ENCODE peak calls at places on chromosomes 4 and X, in ten cellular contexts. One of them, this sample, is unnamed.

GRCh38 chrX:123088331-123088730 is 95.7 kb upstream of the GRIA3 start:
- DNase-seq in GM23338: no peak
- DNase-seq in mammary epithelial cell: peak
- DNase-seq in H9: no peak
- DNase-seq in MM.1S: no peak
- DNase-seq in PC-9: no peak
- DNase-seq in IMR-90: no peak
- DNase-seq in SK-N-SH: no peak
- DNase-seq in astrocyte: no peak
- DNase-seq in HCT116: no peak
- DNase-seq in this sample: peak

GRCh38 chr4:13545394-13545808 is 1.1 kb upstream of the NKX3-2 start:
- DNase-seq in GM23338: no peak
- DNase-seq in mammary epithelial cell: no peak
- DNase-seq in H9: no peak
- DNase-seq in MM.1S: no peak
- DNase-seq in PC-9: no peak
- DNase-seq in IMR-90: no peak
- DNase-seq in SK-N-SH: no peak
- DNase-seq in astrocyte: no peak
- DNase-seq in HCT116: no peak
- DNase-seq in this sample: no peak

GRCh38 chrX:139304471-139304870 is 226.1 kb upstream of the F9 start:
- DNase-seq in GM23338: no peak
- DNase-seq in mammary epithelial cell: peak
- DNase-seq in H9: no peak
- DNase-seq in MM.1S: no peak
- DNase-seq in PC-9: no peak
- DNase-seq in IMR-90: no peak
- DNase-seq in SK-N-SH: no peak
- DNase-seq in astrocyte: peak
- DNase-seq in HCT116: no peak
- DNase-seq in this sample: no peak

GRCh38 chr4:170979736-170980135 is 833.5 kb upstream of the GALNTL6 start:
- DNase-seq in GM23338: no peak
- DNase-seq in mammary epithelial cell: peak
- DNase-seq in H9: peak
- DNase-seq in MM.1S: no peak
- DNase-seq in PC-9: no peak
- DNase-seq in IMR-90: no peak
- DNase-seq in SK-N-SH: no peak
- DNase-seq in astrocyte: peak
- DNase-seq in HCT116: no peak
- DNase-seq in this sample: no peak

GRCh38 chr4:60683953-60684352 is 516.2 kb upstream of the ADGRL3 start:
- DNase-seq in GM23338: no peak
- DNase-seq in mammary epithelial cell: peak
- DNase-seq in H9: no peak
- DNase-seq in MM.1S: no peak
- DNase-seq in PC-9: no peak
- DNase-seq in IMR-90: peak
- DNase-seq in SK-N-SH: no peak
- DNase-seq in astrocyte: peak
- DNase-seq in HCT116: no peak
- DNase-seq in this sample: peak

GRCh38 chr4:142406051-142406549 is 440.0 kb downstream of the INPP4B start:
- DNase-seq in GM23338: peak
- DNase-seq in mammary epithelial cell: peak
- DNase-seq in H9: peak
- DNase-seq in MM.1S: peak
- DNase-seq in PC-9: peak
- DNase-seq in IMR-90: no peak
- DNase-seq in SK-N-SH: no peak
- DNase-seq in astrocyte: peak
- DNase-seq in HCT116: no peak
- DNase-seq in this sample: peak

GRCh38 chr4:133156556-133156955 is 7.5 kb downstream of the PCDH10 start:
- DNase-seq in GM23338: no peak
- DNase-seq in mammary epithelial cell: no peak
- DNase-seq in H9: no peak
- DNase-seq in MM.1S: no peak
- DNase-seq in PC-9: no peak
- DNase-seq in IMR-90: no peak
- DNase-seq in SK-N-SH: no peak
- DNase-seq in astrocyte: no peak
- DNase-seq in HCT116: no peak
- DNase-seq in this sample: no peak

GRCh38 chrX:109793191-109793590 is 60.1 kb upstream of the ACSL4 start:
- DNase-seq in GM23338: peak
- DNase-seq in mammary epithelial cell: peak
- DNase-seq in H9: no peak
- DNase-seq in MM.1S: no peak
- DNase-seq in PC-9: no peak
- DNase-seq in IMR-90: no peak
- DNase-seq in SK-N-SH: no peak
- DNase-seq in astrocyte: no peak
- DNase-seq in HCT116: no peak
- DNase-seq in this sample: no peak

GRCh38 chr4:70511365-70511764 is 7.0 kb upstream of the AMTN start:
- DNase-seq in GM23338: no peak
- DNase-seq in mammary epithelial cell: no peak
- DNase-seq in H9: no peak
- DNase-seq in MM.1S: no peak
- DNase-seq in PC-9: no peak
- DNase-seq in IMR-90: no peak
- DNase-seq in SK-N-SH: no peak
- DNase-seq in astrocyte: no peak
- DNase-seq in HCT116: no peak
- DNase-seq in this sample: no peak

GRCh38 chrX:106608016-106608415 is 3.8 kb upstream of the RADX start:
- DNase-seq in GM23338: peak
- DNase-seq in mammary epithelial cell: peak
- DNase-seq in H9: no peak
- DNase-seq in MM.1S: no peak
- DNase-seq in PC-9: no peak
- DNase-seq in IMR-90: no peak
- DNase-seq in SK-N-SH: no peak
- DNase-seq in astrocyte: no peak
- DNase-seq in HCT116: no peak
- DNase-seq in this sample: no peak

GRCh38 chr4:183140911-183141320 is 41.9 kb downstream of the WWC2 start:
- DNase-seq in GM23338: no peak
- DNase-seq in mammary epithelial cell: peak
- DNase-seq in H9: no peak
- DNase-seq in MM.1S: no peak
- DNase-seq in PC-9: no peak
- DNase-seq in IMR-90: peak
- DNase-seq in SK-N-SH: no peak
- DNase-seq in astrocyte: peak
- DNase-seq in HCT116: no peak
- DNase-seq in this sample: peak

GRCh38 chr4:150090836-150091235 is 12.6 kb downstream of the DCLK2 start:
- DNase-seq in GM23338: no peak
- DNase-seq in mammary epithelial cell: no peak
- DNase-seq in H9: no peak
- DNase-seq in MM.1S: no peak
- DNase-seq in PC-9: no peak
- DNase-seq in IMR-90: peak
- DNase-seq in SK-N-SH: no peak
- DNase-seq in astrocyte: peak
- DNase-seq in HCT116: no peak
- DNase-seq in this sample: no peak

GRCh38 chr4:122819708-122820449 is 6.8 kb upstream of the FGF2 start:
- DNase-seq in GM23338: no peak
- DNase-seq in mammary epithelial cell: peak
- DNase-seq in H9: no peak
- DNase-seq in MM.1S: no peak
- DNase-seq in PC-9: no peak
- DNase-seq in IMR-90: peak
- DNase-seq in SK-N-SH: no peak
- DNase-seq in astrocyte: peak
- DNase-seq in HCT116: no peak
- DNase-seq in this sample: peak

GRCh38 chrX:6228720-6229119 is at the start of gene NLGN4X:
- DNase-seq in GM23338: peak
- DNase-seq in mammary epithelial cell: no peak
- DNase-seq in H9: peak
- DNase-seq in MM.1S: no peak
- DNase-seq in PC-9: no peak
- DNase-seq in IMR-90: no peak
- DNase-seq in SK-N-SH: peak
- DNase-seq in astrocyte: peak
- DNase-seq in HCT116: no peak
- DNase-seq in this sample: no peak

GRCh38 chr4:182699825-182700224 is 217.4 kb downstream of the DCTD start:
- DNase-seq in GM23338: no peak
- DNase-seq in mammary epithelial cell: no peak
- DNase-seq in H9: no peak
- DNase-seq in MM.1S: no peak
- DNase-seq in PC-9: no peak
- DNase-seq in IMR-90: peak
- DNase-seq in SK-N-SH: no peak
- DNase-seq in astrocyte: no peak
- DNase-seq in HCT116: no peak
- DNase-seq in this sample: no peak

GRCh38 chr4:82906469-82906868 is 5.9 kb downstream of the THAP9 start:
- DNase-seq in GM23338: no peak
- DNase-seq in mammary epithelial cell: no peak
- DNase-seq in H9: no peak
- DNase-seq in MM.1S: no peak
- DNase-seq in PC-9: no peak
- DNase-seq in IMR-90: no peak
- DNase-seq in SK-N-SH: no peak
- DNase-seq in astrocyte: no peak
- DNase-seq in HCT116: no peak
- DNase-seq in this sample: no peak

GRCh38 chr4:82903737-82904136 is 3.2 kb downstream of the THAP9 start:
- DNase-seq in GM23338: no peak
- DNase-seq in mammary epithelial cell: no peak
- DNase-seq in H9: no peak
- DNase-seq in MM.1S: no peak
- DNase-seq in PC-9: no peak
- DNase-seq in IMR-90: no peak
- DNase-seq in SK-N-SH: no peak
- DNase-seq in astrocyte: no peak
- DNase-seq in HCT116: no peak
- DNase-seq in this sample: no peak

GRCh38 chr4:82901129-82901718 is 689 bp downstream of the THAP9 start:
- DNase-seq in GM23338: no peak
- DNase-seq in mammary epithelial cell: no peak
- DNase-seq in H9: no peak
- DNase-seq in MM.1S: no peak
- DNase-seq in PC-9: no peak
- DNase-seq in IMR-90: no peak
- DNase-seq in SK-N-SH: no peak
- DNase-seq in astrocyte: no peak
- DNase-seq in HCT116: no peak
- DNase-seq in this sample: no peak

GRCh38 chr4:82909326-82909725 is 8.8 kb downstream of the THAP9 start:
- DNase-seq in GM23338: no peak
- DNase-seq in mammary epithelial cell: no peak
- DNase-seq in H9: no peak
- DNase-seq in MM.1S: no peak
- DNase-seq in PC-9: no peak
- DNase-seq in IMR-90: no peak
- DNase-seq in SK-N-SH: no peak
- DNase-seq in astrocyte: no peak
- DNase-seq in HCT116: no peak
- DNase-seq in this sample: no peak

DNA sequence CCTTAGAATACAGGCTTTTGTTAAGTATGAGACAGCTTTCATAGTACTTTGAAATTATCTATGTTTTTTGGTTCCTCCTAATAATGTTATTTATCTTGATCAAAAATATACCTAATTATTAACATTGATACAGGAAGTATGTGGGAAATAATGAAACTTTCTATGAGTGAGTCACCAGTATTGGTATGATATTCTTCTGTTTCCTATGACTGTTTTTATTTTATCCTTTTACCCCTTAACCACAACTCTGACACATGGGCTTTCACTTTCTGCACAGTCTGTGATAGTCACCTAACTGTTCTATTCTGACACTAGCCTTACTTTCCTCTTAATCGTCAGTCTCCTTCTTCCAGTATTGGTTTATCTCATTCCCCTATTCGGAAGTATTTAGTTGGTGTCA is 4.7 kb downstream of the THAP9 start:
- DNase-seq in GM23338: no peak
- DNase-seq in mammary epithelial cell: peak
- DNase-seq in H9: no peak
- DNase-seq in MM.1S: peak
- DNase-seq in PC-9: no peak
- DNase-seq in IMR-90: peak
- DNase-seq in SK-N-SH: no peak
- DNase-seq in astrocyte: peak
- DNase-seq in HCT116: no peak
- DNase-seq in this sample: peak
- H3K4me2 ChIP-seq in GM23338: no peak
- H3K4me2 ChIP-seq in mammary epithelial cell: peak
- H3K4me2 ChIP-seq in H9: no peak
- H3K4me2 ChIP-seq in MM.1S: no peak
- H3K4me2 ChIP-seq in PC-9: no peak
- H3K4me2 ChIP-seq in IMR-90: no peak
- H3K4me2 ChIP-seq in SK-N-SH: peak
- H3K4me2 ChIP-seq in astrocyte: peak
- H3K4me2 ChIP-seq in HCT116: no peak
- H3K4me2 ChIP-seq in this sample: peak

GRCh38 chrX:22389544-22390243 is 117.0 kb downstream of the CBLL2 start:
- DNase-seq in GM23338: no peak
- DNase-seq in mammary epithelial cell: peak
- DNase-seq in H9: no peak
- DNase-seq in MM.1S: no peak
- DNase-seq in PC-9: no peak
- DNase-seq in IMR-90: peak
- DNase-seq in SK-N-SH: no peak
- DNase-seq in astrocyte: peak
- DNase-seq in HCT116: no peak
- DNase-seq in this sample: peak
- H2AFZ ChIP-seq in GM23338: no peak
- H2AFZ ChIP-seq in mammary epithelial cell: peak
- H2AFZ ChIP-seq in H9: peak
- H2AFZ ChIP-seq in MM.1S: no peak
- H2AFZ ChIP-seq in PC-9: peak
- H2AFZ ChIP-seq in IMR-90: no peak
- H2AFZ ChIP-seq in SK-N-SH: no peak
- H2AFZ ChIP-seq in astrocyte: no peak
- H2AFZ ChIP-seq in HCT116: no peak
- H2AFZ ChIP-seq in this sample: no peak

GRCh38 chr4:83250666-83251065 is 33.9 kb downstream of the COQ2 start:
- DNase-seq in GM23338: peak
- DNase-seq in mammary epithelial cell: no peak
- DNase-seq in H9: no peak
- DNase-seq in MM.1S: no peak
- DNase-seq in PC-9: no peak
- DNase-seq in IMR-90: no peak
- DNase-seq in SK-N-SH: no peak
- DNase-seq in astrocyte: no peak
- DNase-seq in HCT116: no peak
- DNase-seq in this sample: no peak
- H3K4me2 ChIP-seq in GM23338: no peak
- H3K4me2 ChIP-seq in mammary epithelial cell: no peak
- H3K4me2 ChIP-seq in H9: no peak
- H3K4me2 ChIP-seq in MM.1S: no peak
- H3K4me2 ChIP-seq in PC-9: no peak
- H3K4me2 ChIP-seq in IMR-90: no peak
- H3K4me2 ChIP-seq in SK-N-SH: no peak
- H3K4me2 ChIP-seq in astrocyte: no peak
- H3K4me2 ChIP-seq in HCT116: no peak
- H3K4me2 ChIP-seq in this sample: no peak

GRCh38 chr4:110540606-110541440 is 64.9 kb downstream of the ENPEP start:
- DNase-seq in GM23338: no peak
- DNase-seq in mammary epithelial cell: peak
- DNase-seq in H9: no peak
- DNase-seq in MM.1S: no peak
- DNase-seq in PC-9: no peak
- DNase-seq in IMR-90: peak
- DNase-seq in SK-N-SH: no peak
- DNase-seq in astrocyte: peak
- DNase-seq in HCT116: no peak
- DNase-seq in this sample: peak
- H2AFZ ChIP-seq in GM23338: no peak
- H2AFZ ChIP-seq in mammary epithelial cell: peak
- H2AFZ ChIP-seq in H9: no peak
- H2AFZ ChIP-seq in MM.1S: no peak
- H2AFZ ChIP-seq in PC-9: no peak
- H2AFZ ChIP-seq in IMR-90: no peak
- H2AFZ ChIP-seq in SK-N-SH: no peak
- H2AFZ ChIP-seq in astrocyte: no peak
- H2AFZ ChIP-seq in HCT116: no peak
- H2AFZ ChIP-seq in this sample: no peak